ENCODE peak calls at places on chromosomes 11 and 22, in four cellular contexts. B is brain microvascular endothelial cell, Z is cardiac muscle cell, Q is spleen. T is an unnamed sample.

GRCh38 chr11:60863550-60864521 is 3.5 kb upstream of the ZP1 start:
- DNase-seq in B (no peak), Z (peak), Q (peak), T (no peak)

GRCh38 chr11:86672007-86672621 is at the start of gene ME3:
- DNase-seq in B (no peak), Z (peak), Q (peak), T (no peak)

GRCh38 chr11:19890308-19890707 is 177.7 kb downstream of the NAV2 start:
- DNase-seq in B (peak), Z (peak), Q (no peak), T (no peak)

GRCh38 chr11:1557904-1558831 is 13.9 kb downstream of the DUSP8 start:
- DNase-seq in B (peak), Z (peak), Q (peak), T (no peak)

GRCh38 chr11:102487214-102487613 is 34.6 kb upstream of the TMEM123 start:
- DNase-seq in B (no peak), Z (no peak), Q (no peak), T (no peak)

GRCh38 chr11:6925636-6926207 is 504 bp upstream of the ZNF215 start:
- DNase-seq in B (no peak), Z (peak), Q (no peak), T (no peak)

GRCh38 chr11:18723991-18724390 is 2.0 kb downstream of the IGSF22 start:
- DNase-seq in B (no peak), Z (no peak), Q (no peak), T (no peak)

GRCh38 chr11:61598886-61599868 is 18.3 kb upstream of the SYT7 start:
- DNase-seq in B (peak), Z (peak), Q (no peak), T (no peak)

GRCh38 chr11:45145421-45146071 is 893 bp upstream of the PRDM11 start:
- DNase-seq in B (peak), Z (peak), Q (no peak), T (no peak)

GRCh38 chr11:112744041-112744440 is 217.2 kb upstream of the NCAM1 start:
- DNase-seq in B (no peak), Z (no peak), Q (no peak), T (no peak)

GRCh38 chr22:38098410-38099249 is 11.9 kb downstream of the BAIAP2L2 start:
- DNase-seq in B (peak), Z (peak), Q (no peak), T (no peak)

GRCh38 chr11:10350341-10350740 is 45.5 kb downstream of the ADM start:
- DNase-seq in B (peak), Z (peak), Q (no peak), T (peak)

GRCh38 chr11:69207165-69207889 is 51.6 kb downstream of the SMIM38 start:
- DNase-seq in B (no peak), Z (no peak), Q (peak), T (no peak)

GRCh38 chr22:46069518-46070214 is 80.7 kb upstream of the PPARA start:
- DNase-seq in B (peak), Z (peak), Q (peak), T (no peak)

GRCh38 chr11:2541881-2542361 is 97.1 kb downstream of the KCNQ1 start:
- DNase-seq in B (no peak), Z (no peak), Q (peak), T (no peak)

GRCh38 chr11:74694136-74694535 is 37.1 kb downstream of the CHRDL2 start:
- DNase-seq in B (no peak), Z (no peak), Q (no peak), T (no peak)

GRCh38 chr11:31882951-31883392 is 71.8 kb upstream of the PAX6 start:
- DNase-seq in B (peak), Z (no peak), Q (no peak), T (no peak)

GRCh38 chr11:36672815-36673450 is 74.9 kb upstream of the RAG2 start:
- DNase-seq in B (peak), Z (peak), Q (no peak), T (peak)

GRCh38 chr11:131365601-131366000 is 4.8 kb upstream of the NTM start:
- DNase-seq in B (no peak), Z (no peak), Q (no peak), T (no peak)

GRCh38 chr22:36331912-36332622 is 55.7 kb downstream of the MYH9 start:
- DNase-seq in B (no peak), Z (peak), Q (peak), T (no peak)
- H3K4me3 ChIP-seq in B (no peak), Z (no peak), Q (no peak), T (no peak)

GRCh38 chr11:11621881-11622706 is at the start of gene GALNT18:
- DNase-seq in B (peak), Z (peak), Q (peak), T (peak)

GRCh38 chr11:11618973-11619435 is 2.8 kb downstream of the GALNT18 start:
- DNase-seq in B (no peak), Z (no peak), Q (no peak), T (no peak)

GRCh38 chr11:11622772-11623531 is 1.1 kb upstream of the GALNT18 start:
- DNase-seq in B (no peak), Z (no peak), Q (no peak), T (no peak)

GRCh38 chr11:11620966-11621880 is 582 bp downstream of the GALNT18 start:
- DNase-seq in B (no peak), Z (no peak), Q (peak), T (no peak)

DNA sequence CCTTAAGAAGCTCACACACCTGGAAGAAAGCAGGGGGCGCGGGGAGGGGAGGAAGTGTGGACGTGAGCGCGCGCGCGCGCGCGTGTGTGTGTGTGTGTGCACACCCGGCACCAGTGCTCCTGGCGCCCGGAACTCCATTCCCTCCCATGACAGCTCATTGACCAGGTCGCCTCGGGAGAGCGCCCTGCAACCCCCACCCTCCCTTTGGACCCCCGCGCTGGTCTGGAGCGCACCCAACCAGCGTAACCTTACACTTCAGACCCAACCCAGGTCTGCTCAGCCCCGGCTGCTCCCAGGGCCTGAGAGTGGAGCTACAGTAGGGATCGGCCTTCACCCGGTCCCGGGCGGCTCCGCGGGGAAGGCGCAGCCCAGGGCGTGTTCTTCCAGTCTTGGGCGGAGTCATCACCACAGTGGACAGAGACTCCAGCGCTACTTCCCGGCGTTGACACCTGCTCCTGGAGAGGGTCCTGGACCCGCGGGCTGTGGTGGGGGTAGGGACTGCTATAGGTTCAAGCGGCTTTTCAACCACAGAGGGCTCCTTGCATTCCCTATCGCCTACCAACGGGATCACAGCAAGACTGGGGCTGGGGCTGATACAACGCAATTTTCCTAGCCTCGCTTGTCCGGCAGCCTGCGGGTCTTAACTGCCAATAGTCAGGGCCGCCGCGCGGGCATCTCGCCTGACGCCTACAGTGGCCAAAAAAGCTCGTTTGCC is 1.4 kb downstream of the GALNT18 start:
- DNase-seq in B (no peak), Z (no peak), Q (peak), T (no peak)
- H3K4me3 ChIP-seq in B (peak), Z (peak), Q (peak), T (peak)

GRCh38 chr22:42286205-42286604 is 15.8 kb upstream of the TCF20 start:
- DNase-seq in B (no peak), Z (no peak), Q (no peak), T (no peak)
- H3K4me3 ChIP-seq in B (no peak), Z (no peak), Q (no peak), T (no peak)

DNA sequence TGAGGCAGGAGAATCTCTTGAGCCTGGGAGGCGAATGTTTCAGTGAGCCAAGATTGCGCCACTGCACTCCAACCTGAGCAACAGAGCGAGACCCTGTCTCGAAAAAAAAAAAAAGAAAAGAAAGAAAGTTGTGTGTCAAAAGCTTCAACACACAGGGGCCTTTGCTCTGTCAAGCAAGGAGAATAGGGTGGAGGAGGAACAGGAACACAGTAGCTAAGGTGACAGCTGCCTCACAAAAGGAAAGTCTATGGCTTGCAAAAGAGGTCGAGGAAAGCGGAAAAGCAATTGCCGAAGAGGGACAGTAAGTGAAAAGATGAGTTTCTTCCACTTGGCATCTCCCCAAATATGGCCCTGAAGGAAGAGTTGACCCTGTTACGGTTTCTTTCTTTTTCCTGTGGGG is 26.5 kb upstream of the TMA7B start:
- DNase-seq in B (no peak), Z (no peak), Q (no peak), T (no peak)
- H3K4me3 ChIP-seq in B (no peak), Z (no peak), Q (no peak), T (no peak)

DNA sequence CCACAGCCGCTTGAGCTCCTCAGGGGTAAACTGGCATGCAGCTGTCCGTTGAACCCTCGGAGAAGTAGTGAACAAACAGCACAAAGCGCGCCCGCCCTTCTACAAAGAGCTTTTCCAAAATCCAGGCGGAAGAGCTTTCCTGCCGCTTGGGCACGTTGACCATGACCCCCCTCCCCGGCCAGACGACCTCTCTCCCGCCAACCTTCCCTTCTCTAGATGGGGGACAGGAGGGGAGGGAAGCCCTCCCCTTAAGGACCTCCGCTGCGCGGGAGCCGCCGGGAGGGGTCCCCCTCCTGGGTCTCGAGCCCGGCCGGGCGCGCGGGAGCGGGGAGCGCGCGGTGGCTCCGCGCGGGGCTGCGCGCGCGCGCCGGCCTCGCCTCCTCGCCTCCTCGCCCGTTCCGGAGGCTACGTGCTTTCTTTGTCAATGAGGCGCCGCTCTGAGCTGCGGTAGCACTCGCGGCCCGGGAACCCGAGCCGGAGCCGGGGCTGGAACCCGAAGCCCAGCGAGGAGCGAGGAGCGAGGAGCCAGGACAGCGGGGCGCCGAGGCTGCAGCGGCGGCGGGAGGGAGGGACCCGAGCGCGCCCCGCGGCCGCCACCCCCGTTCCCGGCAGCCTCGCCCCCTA is 118.6 kb downstream of the HIPK3 start:
- DNase-seq in B (no peak), Z (peak), Q (no peak), T (no peak)
- H3K4me3 ChIP-seq in B (peak), Z (peak), Q (peak), T (peak)

GRCh38 chr11:117201516-117201866 is 2.3 kb downstream of the TAGLN start:
- DNase-seq in B (no peak), Z (peak), Q (no peak), T (no peak)

GRCh38 chr11:117198613-117199012 is 557 bp upstream of the TAGLN start:
- DNase-seq in B (no peak), Z (no peak), Q (no peak), T (no peak)

GRCh38 chr11:117200813-117201515 is 1.8 kb downstream of the TAGLN start:
- DNase-seq in B (no peak), Z (peak), Q (no peak), T (no peak)

GRCh38 chr11:117199061-117199915 is at the start of gene TAGLN:
- DNase-seq in B (peak), Z (peak), Q (no peak), T (no peak)

GRCh38 chr11:117199916-117200812 is 994 bp downstream of the TAGLN start:
- DNase-seq in B (no peak), Z (peak), Q (no peak), T (no peak)
- H3K4me3 ChIP-seq in B (peak), Z (peak), Q (peak), T (no peak)

DNA sequence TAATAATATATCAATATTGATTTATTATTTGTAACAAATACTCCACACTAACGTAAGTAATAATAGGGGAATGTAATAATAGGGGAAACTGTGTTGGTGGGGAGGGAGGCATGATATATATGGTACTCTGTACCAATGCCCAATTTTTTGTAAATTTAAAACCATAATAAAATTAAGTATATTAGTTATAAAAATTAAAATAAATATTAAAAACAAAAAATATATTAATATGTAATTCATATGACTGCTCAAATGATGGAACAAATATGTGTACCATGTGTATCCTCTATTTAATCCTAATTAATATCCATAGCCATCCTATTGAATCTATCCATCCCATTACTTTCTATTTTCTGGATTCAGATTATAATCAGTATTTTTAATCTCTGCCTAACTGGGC is 578.0 kb downstream of the KCNA4 start:
- DNase-seq in B (no peak), Z (no peak), Q (no peak), T (no peak)
- H3K4me3 ChIP-seq in B (no peak), Z (no peak), Q (no peak), T (no peak)

GRCh38 chr22:31137721-31138120 is 2.6 kb downstream of the PLA2G3 start:
- DNase-seq in B (no peak), Z (no peak), Q (no peak), T (no peak)

GRCh38 chr22:31139066-31139465 is 1.2 kb downstream of the PLA2G3 start:
- DNase-seq in B (no peak), Z (no peak), Q (no peak), T (no peak)

GRCh38 chr22:31139866-31140716 is at the start of gene PLA2G3:
- DNase-seq in B (peak), Z (peak), Q (no peak), T (no peak)

GRCh38 chr22:31136711-31137110 is 3.6 kb downstream of the PLA2G3 start:
- DNase-seq in B (no peak), Z (no peak), Q (peak), T (no peak)

GRCh38 chr22:31138126-31138525 is 2.2 kb downstream of the PLA2G3 start:
- DNase-seq in B (no peak), Z (no peak), Q (no peak), T (no peak)
- H3K4me3 ChIP-seq in B (no peak), Z (no peak), Q (no peak), T (no peak)

GRCh38 chr11:91792779-91793262 is 431.8 kb upstream of the FAT3 start:
- DNase-seq in B (no peak), Z (no peak), Q (no peak), T (no peak)

GRCh38 chr11:91794146-91794545 is 430.5 kb upstream of the FAT3 start:
- DNase-seq in B (no peak), Z (no peak), Q (no peak), T (no peak)

GRCh38 chr11:91798240-91798639 is 426.4 kb upstream of the FAT3 start:
- DNase-seq in B (no peak), Z (no peak), Q (no peak), T (no peak)

GRCh38 chr11:91796999-91797398 is 427.6 kb upstream of the FAT3 start:
- DNase-seq in B (no peak), Z (no peak), Q (no peak), T (no peak)

GRCh38 chr11:91795139-91795887 is 429.3 kb upstream of the FAT3 start:
- DNase-seq in B (no peak), Z (no peak), Q (no peak), T (no peak)
- H3K4me3 ChIP-seq in B (no peak), Z (no peak), Q (no peak), T (no peak)

T was measured in keratinocyte.